ENCODE peak calls at places on chromosomes 7 and 10, in five cellular contexts. H is mammary epithelial cell, O is SW 1271, A is NCI-H345, X is kidney glomerular epithelial cell. Q is an unnamed sample.

GRCh38 chr10:79180619-79181221 is 112.0 kb downstream of the ZMIZ1 start:
- DNase-seq in O (no peak), X (no peak), A (no peak), H (peak; percentile 17), Q (no peak)

GRCh38 chr7:139576179-139576973 is 52.9 kb downstream of the CLEC2L start:
- DNase-seq in O (no peak), H (no peak), A (no peak), X (no peak), Q (no peak)

GRCh38 chr10:44183667-44184632 is 200.9 kb downstream of the CXCL12 start:
- DNase-seq in H (no peak), A (no peak), X (no peak), O (no peak), Q (no peak)

GRCh38 chr10:58932126-58932525 is 244.3 kb upstream of the PHYHIPL start:
- DNase-seq in X (no peak), A (no peak), O (no peak), H (no peak), Q (no peak)

GRCh38 chr7:22821702-22822485 is 755 bp downstream of the TOMM7 start:
- DNase-seq in A (no peak), H (peak; percentile 24), X (no peak), O (no peak), Q (no peak)

GRCh38 chr7:37924399-37924798 is 4.0 kb downstream of the EPDR1 start:
- DNase-seq in H (no peak), O (no peak), A (no peak), X (no peak), Q (no peak)

GRCh38 chr7:108406474-108406873 is 49.8 kb downstream of the NRCAM start:
- DNase-seq in O (no peak), X (no peak), H (peak; percentile 55), A (peak; percentile 22), Q (no peak)

GRCh38 chr10:33260403-33261239 is 73.8 kb downstream of the NRP1 start:
- DNase-seq in O (no peak), H (no peak), A (peak; percentile 72), X (no peak), Q (no peak)

GRCh38 chr7:44281811-44282600 is 43.4 kb downstream of the CAMK2B start:
- DNase-seq in A (no peak), H (no peak), X (no peak), O (no peak), Q (no peak)

GRCh38 chr10:70903262-70903921 is 15.0 kb upstream of the PCBD1 start:
- DNase-seq in H (peak; percentile 17), X (peak; percentile 30), A (peak; percentile 18), O (peak; percentile 22), Q (no peak)

GRCh38 chr10:66505003-66505707 is 420.7 kb upstream of the LRRTM3 start:
- DNase-seq in O (no peak), H (peak; percentile 78), X (no peak), A (no peak), Q (no peak)

GRCh38 chr10:34262965-34263364 is 552.1 kb downstream of the PARD3 start:
- DNase-seq in X (no peak), O (peak; percentile 7), H (no peak), A (no peak), Q (no peak)

GRCh38 chr10:114616103-114616502 is 42.0 kb downstream of the ABLIM1 start:
- DNase-seq in X (no peak), H (no peak), A (no peak), O (no peak), Q (no peak)

GRCh38 chr7:46725838-46726237 is 804.8 kb upstream of the IGFBP3 start:
- DNase-seq in X (no peak), A (no peak), O (no peak), H (no peak), Q (peak; percentile 10)

GRCh38 chr7:776381-776780 is 49.3 kb upstream of the PRKAR1B start:
- DNase-seq in O (no peak), X (no peak), A (no peak), H (no peak), Q (no peak)

GRCh38 chr7:767941-768729 is 41.1 kb upstream of the PRKAR1B start:
- DNase-seq in X (peak; percentile 95), O (no peak), A (no peak), H (no peak), Q (no peak)

GRCh38 chr7:74190259-74190658 is 16.1 kb downstream of the EIF4H start:
- DNase-seq in H (no peak), O (no peak), X (no peak), A (no peak), Q (no peak)

GRCh38 chr7:8295638-8296361 is 33.8 kb upstream of the ICA1 start:
- DNase-seq in O (peak; percentile 92), A (peak; percentile 92), X (peak; percentile 88), H (peak; percentile 70), Q (peak; percentile 67)

GRCh38 chr7:151700621-151701185 is 176.2 kb downstream of the PRKAG2 start:
- DNase-seq in O (no peak), H (peak; percentile 28), A (no peak), X (no peak), Q (no peak)

GRCh38 chr10:118997379-118997778 is 32.1 kb upstream of the NANOS1 start:
- DNase-seq in X (no peak), O (no peak), A (no peak), H (no peak), Q (no peak)

GRCh38 chr10:83012866-83013265 is 1126.4 kb upstream of the GHITM start:
- DNase-seq in X (no peak), O (no peak), H (peak; percentile 48), A (no peak), Q (no peak)

GRCh38 chr7:113371376-113372043 is 253.2 kb upstream of the SMIM30 start:
- DNase-seq in A (no peak), X (no peak), H (no peak), O (no peak), Q (no peak)

GRCh38 chr10:119516381-119517234 is 25.9 kb downstream of the RGS10 start:
- DNase-seq in O (no peak), A (no peak), X (no peak), H (no peak), Q (no peak)

GRCh38 chr10:122421054-122421625 is 33.3 kb upstream of the ARMS2 start:
- DNase-seq in A (no peak), X (no peak), H (peak; percentile 30), O (no peak), Q (no peak)

GRCh38 chr7:68246189-68246633 is 1249.6 kb downstream of the TYW1 start:
- DNase-seq in O (no peak), H (peak; percentile 5), X (peak; percentile 88), A (peak; percentile 90), Q (no peak)

GRCh38 chr7:25928549-25929330 is 223.3 kb upstream of the NFE2L3 start:
- DNase-seq in A (no peak), O (no peak), H (no peak), X (no peak), Q (no peak)

GRCh38 chr7:116632349-116632748 is 39.6 kb upstream of the MET start:
- DNase-seq in O (no peak), A (no peak), X (no peak), H (peak; percentile 50), Q (no peak)

GRCh38 chr10:59657724-59658123 is 51.9 kb downstream of the SLC16A9 start:
- DNase-seq in H (no peak), X (no peak), A (no peak), O (no peak), Q (no peak)

GRCh38 chr10:93138113-93138870 is 64.6 kb downstream of the CYP26A1 start:
- DNase-seq in A (no peak), X (no peak), O (no peak), H (peak; percentile 89), Q (no peak)

GRCh38 chr10:4315529-4315928 is 510.5 kb upstream of the AKR1E2 start:
- DNase-seq in H (no peak), A (no peak), X (no peak), O (no peak), Q (no peak)

GRCh38 chr7:76310102-76310957 is 7.9 kb downstream of the HSPB1 start:
- DNase-seq in A (peak; percentile 96), H (no peak), X (no peak), O (no peak), Q (no peak)

GRCh38 chr7:7424151-7424873 is 111.4 kb downstream of the COL28A1 start:
- DNase-seq in O (peak; percentile 86), A (peak; percentile 71), X (peak; percentile 78), H (peak; percentile 51), Q (peak; percentile 10)

GRCh38 chr7:27147211-27148030 is at the start of gene HOXA6:
- DNase-seq in X (no peak), A (no peak), O (no peak), H (peak; percentile 70), Q (no peak)

GRCh38 chr7:142248-142955 is 50.0 kb upstream of the FAM20C start:
- DNase-seq in A (no peak), X (no peak), O (no peak), H (no peak), Q (no peak)

GRCh38 chr7:144728556-144728955 is 107.3 kb downstream of the TPK1 start:
- DNase-seq in H (no peak), A (no peak), X (no peak), O (no peak), Q (no peak)

GRCh38 chr7:98011996-98012395 is 22.0 kb upstream of the OCM2 start:
- DNase-seq in A (no peak), O (no peak), H (no peak), X (no peak), Q (no peak)

GRCh38 chr7:1124816-1125602 is 35.0 kb downstream of the ZFAND2A start:
- DNase-seq in X (no peak), O (no peak), A (no peak), H (no peak), Q (no peak)

GRCh38 chr7:14235056-14235455 is 245.6 kb upstream of the ETV1 start:
- DNase-seq in O (no peak), A (no peak), X (no peak), H (no peak), Q (no peak)

Q was measured in pulmonary artery endothelial cell.